ENCODE peak calls at places on chromosomes 3 and 15, in ten cellular contexts. P is cardiac fibroblast, L is SK-N-SH, Y is IMR-90, E is HCT116, K is lung, Z is BE2C, N is kidney, C is psoas muscle, X is GM12865. Q is an unnamed sample.

GRCh38 chr3:53342353-53342752 is 5.0 kb downstream of the DCP1A start:
- DNase-seq in P (peak; percentile 55), L (no peak), Y (peak; percentile 16), E (no peak), K (no peak), Z (no peak), N (no peak), C (no peak), X (no peak), Q (peak; percentile 64)

GRCh38 chr3:70832035-70832795 is 519.8 kb upstream of the MDFIC2 start:
- DNase-seq in P (peak; percentile 90), L (no peak), Y (peak; percentile 86), E (no peak), K (no peak), Z (no peak), N (no peak), C (peak; percentile 50), X (no peak), Q (peak; percentile 89)

GRCh38 chr3:66483006-66483928 is 17.6 kb downstream of the LRIG1 start:
- DNase-seq in P (peak; percentile 44), L (peak; percentile 16), Y (peak; percentile 73), E (no peak), K (no peak), Z (no peak), N (peak; percentile 77), C (peak; percentile 87), X (peak; percentile 52), Q (peak; percentile 44)

GRCh38 chr3:126364731-126365301 is 7.6 kb upstream of the KLF15 start:
- DNase-seq in P (no peak), L (no peak), Y (no peak), E (no peak), K (no peak), Z (peak; percentile 2), N (peak; percentile 45), C (peak; percentile 14), X (no peak), Q (no peak)

GRCh38 chr3:50165388-50166308 is 10.5 kb downstream of the SEMA3F start:
- DNase-seq in P (no peak), L (no peak), Y (peak; percentile 47), E (no peak), K (no peak), Z (peak; percentile 43), N (peak; percentile 84), C (no peak), X (no peak), Q (peak; percentile 51)

GRCh38 chr15:25728816-25729215 is 134.3 kb downstream of the ATP10A start:
- DNase-seq in P (no peak), L (no peak), Y (no peak), E (no peak), K (no peak), Z (no peak), N (no peak), C (no peak), X (no peak), Q (no peak)

GRCh38 chr3:52395503-52395865 is 49.4 kb downstream of the SEMA3G start:
- DNase-seq in P (no peak), L (no peak), Y (no peak), E (no peak), K (no peak), Z (no peak), N (peak; percentile 31), C (peak; percentile 41), X (no peak), Q (no peak)

GRCh38 chr3:119536757-119537156 is 22.7 kb downstream of the CD80 start:
- DNase-seq in P (no peak), L (no peak), Y (no peak), E (no peak), K (no peak), Z (no peak), N (no peak), C (no peak), X (no peak), Q (no peak)

GRCh38 chr3:46286936-46287335 is 44.7 kb downstream of the CCR3 start:
- DNase-seq in P (no peak), L (no peak), Y (no peak), E (no peak), K (no peak), Z (no peak), N (no peak), C (no peak), X (no peak), Q (no peak)

GRCh38 chr15:25391971-25392733 is 46.7 kb downstream of the UBE3A start:
- DNase-seq in P (peak; percentile 87), L (no peak), Y (peak; percentile 83), E (no peak), K (no peak), Z (no peak), N (no peak), C (no peak), X (no peak), Q (peak; percentile 55)

GRCh38 chr3:151445283-151446001 is 15.4 kb downstream of the IGSF10 start:
- DNase-seq in P (peak; percentile 88), L (no peak), Y (peak; percentile 61), E (no peak), K (no peak), Z (no peak), N (no peak), C (no peak), X (peak; percentile 23), Q (peak; percentile 90)

GRCh38 chr3:126988451-126989021 is 5.6 kb downstream of the PLXNA1 start:
- DNase-seq in P (no peak), L (no peak), Y (no peak), E (no peak), K (no peak), Z (no peak), N (no peak), C (no peak), X (no peak), Q (no peak)

GRCh38 chr3:168467085-168467714 is 371.5 kb upstream of the GOLIM4 start:
- DNase-seq in P (peak; percentile 51), L (peak; percentile 23), Y (peak; percentile 55), E (no peak), K (peak; percentile 35), Z (no peak), N (no peak), C (no peak), X (peak; percentile 71), Q (peak; percentile 56)

GRCh38 chr3:33165372-33165771 is 51.6 kb downstream of the CRTAP start:
- DNase-seq in P (no peak), L (no peak), Y (no peak), E (no peak), K (no peak), Z (no peak), N (no peak), C (no peak), X (no peak), Q (no peak)

GRCh38 chr3:134260984-134261383 is 10.3 kb upstream of the RYK start:
- DNase-seq in P (no peak), L (no peak), Y (no peak), E (no peak), K (no peak), Z (no peak), N (no peak), C (no peak), X (no peak), Q (no peak)

GRCh38 chr3:180680097-180680430 is 775 bp upstream of the CCDC39 start:
- DNase-seq in P (peak; percentile 47), L (peak; percentile 38), Y (peak; percentile 18), E (no peak), K (peak; percentile 31), Z (no peak), N (no peak), C (no peak), X (peak; percentile 61), Q (peak; percentile 51)

GRCh38 chr3:30597131-30597768 is 9.2 kb upstream of the TGFBR2 start:
- DNase-seq in P (peak; percentile 89), L (no peak), Y (peak; percentile 82), E (peak; percentile 94), K (no peak), Z (no peak), N (no peak), C (no peak), X (no peak), Q (peak; percentile 88)

GRCh38 chr3:109553573-109554371 is 216.4 kb upstream of the DPPA4 start:
- DNase-seq in P (no peak), L (no peak), Y (peak; percentile 18), E (peak; percentile 12), K (no peak), Z (no peak), N (no peak), C (no peak), X (no peak), Q (no peak)
- TF ChIP-seq CTCF in P (no peak), L (peak; percentile 49), Y (no peak), E (peak; percentile 39), K (no peak), Z (no peak), N (no peak), C (no peak), X (no peak), Q (no peak)

DNA sequence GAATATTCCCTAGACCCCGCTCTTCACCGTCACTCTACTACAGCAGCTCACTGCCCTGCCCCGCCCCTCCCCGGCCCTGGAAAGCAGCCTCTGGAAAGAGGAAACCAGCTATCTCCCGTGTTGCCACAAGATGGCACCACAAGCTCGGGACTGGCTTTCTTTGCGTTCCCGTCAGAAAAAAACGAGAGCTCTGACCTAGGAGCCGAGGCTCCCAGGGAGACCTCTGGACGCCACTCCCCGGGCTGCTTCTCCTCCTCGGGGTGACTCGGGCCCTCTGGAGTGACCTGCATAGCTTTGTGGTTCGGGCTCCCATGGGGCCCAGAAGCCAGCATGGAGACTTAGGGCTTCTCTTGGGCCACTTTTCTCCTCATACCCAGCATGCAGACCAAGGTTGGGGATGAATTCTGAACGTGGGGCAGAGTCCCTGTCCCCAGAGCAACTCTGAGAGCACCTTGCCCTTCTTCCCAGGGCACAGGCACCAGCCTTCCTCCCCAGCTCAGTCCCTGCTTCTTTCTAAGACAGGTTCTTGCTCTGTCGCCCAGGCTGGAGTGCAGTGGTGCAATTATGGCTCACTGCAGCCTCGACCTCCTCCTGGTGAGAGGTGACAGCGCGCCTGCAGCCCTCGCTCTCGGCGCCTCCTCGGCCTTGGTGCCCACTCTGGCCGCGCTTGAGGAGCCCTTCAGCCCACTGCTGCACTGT is 19.0 kb downstream of the STOML1 start:
- DNase-seq in P (peak; percentile 88), L (peak; percentile 93), Y (peak; percentile 73), E (no peak), K (peak; percentile 85), Z (peak; percentile 91), N (peak; percentile 91), C (peak; percentile 90), X (peak; percentile 84), Q (peak; percentile 87)
- H3K4me3 ChIP-seq in P (peak overlapping the region; percentile 19), L (no peak overlapping the region), Y (no peak overlapping the region), E (peak overlapping the region; percentile 17), K (no peak overlapping the region), Z (peak overlapping the region; percentile 41), N (no peak overlapping the region), C (peak overlapping the region; percentile 32), X (no peak overlapping the region), Q (no peak overlapping the region)

DNA sequence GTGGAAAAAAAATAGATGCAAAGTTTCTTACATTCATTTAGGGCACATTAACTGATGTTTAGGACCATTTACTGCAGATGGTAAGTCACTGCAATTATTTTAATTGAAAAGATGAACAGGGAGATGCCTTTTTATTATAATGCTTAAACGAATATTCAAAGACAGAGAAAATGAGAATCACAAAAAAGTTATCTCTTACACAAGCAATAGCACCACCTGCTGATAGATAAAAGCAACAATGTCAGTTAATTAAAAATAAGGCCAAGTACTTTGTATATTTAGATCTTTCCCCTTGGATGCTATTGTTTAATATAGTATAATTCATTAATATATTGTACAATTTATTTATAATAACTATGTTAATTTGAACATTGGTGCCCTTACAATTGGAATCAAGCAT is 55.9 kb downstream of the IFT80 start:
- DNase-seq in P (peak; percentile 39), L (peak; percentile 5), Y (peak; percentile 49), E (no peak), K (no peak), Z (no peak), N (no peak), C (no peak), X (peak; percentile 1), Q (peak; percentile 39)
- TF ChIP-seq CTCF in P (peak; percentile 11), L (peak; percentile 64), Y (peak; percentile 71), E (peak; percentile 34), K (no peak), Z (peak; percentile 38), N (peak; percentile 32), C (peak; percentile 37), X (peak; percentile 17), Q (peak; percentile 36)

GRCh38 chr15:31217067-31217466 is 109.6 kb upstream of the KLF13 start:
- DNase-seq in P (no peak), L (no peak), Y (no peak), E (no peak), K (no peak), Z (no peak), N (no peak), C (no peak), X (no peak), Q (no peak)
- H3K4me3 ChIP-seq in P (no peak overlapping the region), L (no peak overlapping the region), Y (no peak overlapping the region), E (peak overlapping the region; percentile 51), K (no peak overlapping the region), Z (peak overlapping the region; percentile 58), N (peak overlapping the region; percentile 18), C (no peak overlapping the region), X (peak overlapping the region; percentile 67), Q (no peak overlapping the region)